ENCODE peak calls at places on chromosomes 6 and 20, in six cellular contexts. N is T-helper 2 cell; W is AG04450; Y is pons; R is activated gamma-delta T cell treated with anti-CD3 and anti-CD28 coated beads, Interleukin-2, amount 50 U/mL, for 16 hours; L is NCI-H345. T is an unnamed sample.

GRCh38 chr20:46680684-46681031 is 8.6 kb downstream of the TP53RK start:
- DNase-seq in L (no peak), W (no peak), Y (no peak), R (no peak), N (no peak), T (no peak)

GRCh38 chr6:3616565-3617176 is 134.8 kb downstream of the PXDC1 start:
- DNase-seq in L (no peak), N (no peak), Y (no peak), R (no peak), W (no peak), T (no peak)

GRCh38 chr6:147699637-147700036 is 191.1 kb downstream of the SAMD5 start:
- DNase-seq in W (peak; percentile 33), L (no peak), R (no peak), N (no peak), Y (no peak), T (peak; percentile 53)

GRCh38 chr6:3789018-3789895 is 37.7 kb upstream of the PXDC1 start:
- DNase-seq in R (no peak), N (no peak), Y (no peak), L (no peak), W (peak; percentile 48), T (no peak)

GRCh38 chr6:98836962-98837944 is 2.9 kb downstream of the POU3F2 start:
- DNase-seq in R (no peak), N (no peak), L (no peak), Y (peak; percentile 56), W (no peak), T (no peak)

GRCh38 chr6:140535511-140535910 is 1161.1 kb upstream of the CITED2 start:
- DNase-seq in W (no peak), L (no peak), R (no peak), N (no peak), Y (no peak), T (no peak)

GRCh38 chr20:64192406-64192805 is 28.2 kb downstream of the MYT1 start:
- DNase-seq in R (no peak), Y (no peak), W (no peak), N (no peak), L (no peak), T (peak; percentile 8)

GRCh38 chr6:32194825-32195651 is 2.6 kb upstream of the GPSM3 start:
- DNase-seq in Y (peak; percentile 84), W (no peak), L (peak; percentile 46), N (no peak), R (no peak), T (peak; percentile 59)

GRCh38 chr6:122154912-122155516 is 244.4 kb upstream of the HSF2 start:
- DNase-seq in W (no peak), L (no peak), Y (no peak), N (no peak), R (no peak), T (no peak)

GRCh38 chr6:42104807-42105713 is 37.4 kb downstream of the C6orf132 start:
- DNase-seq in Y (no peak), W (no peak), N (no peak), L (no peak), R (no peak), T (no peak)

GRCh38 chr6:135093578-135093977 is 39.0 kb upstream of the HBS1L start:
- DNase-seq in L (no peak), W (no peak), N (no peak), Y (no peak), R (no peak), T (no peak)

GRCh38 chr20:760751-761417 is 7.4 kb downstream of the SLC52A3 start:
- DNase-seq in L (no peak), Y (no peak), W (no peak), N (no peak), R (no peak), T (no peak)

GRCh38 chr6:79373246-79373645 is 138.8 kb upstream of the HMGN3 start:
- DNase-seq in W (no peak), L (peak; percentile 39), R (no peak), Y (no peak), N (no peak), T (no peak)

GRCh38 chr6:106512048-106512957 is 117.0 kb downstream of the RTN4IP1 start:
- DNase-seq in R (peak; percentile 62), W (no peak), L (peak; percentile 29), N (peak; percentile 56), Y (no peak), T (peak; percentile 75)

GRCh38 chr20:44516491-44516890 is 5.4 kb downstream of the SERINC3 start:
- DNase-seq in W (no peak), R (no peak), L (no peak), Y (peak; percentile 18), N (no peak), T (no peak)

GRCh38 chr6:1391692-1392309 is 2.4 kb downstream of the FOXF2 start:
- DNase-seq in W (no peak), R (no peak), Y (no peak), L (no peak), N (no peak), T (no peak)

GRCh38 chr20:2749951-2750342 is 50.5 kb downstream of the CPXM1 start:
- DNase-seq in W (no peak), Y (no peak), N (no peak), L (no peak), R (no peak), T (no peak)

GRCh38 chr20:13546497-13547131 is 92.1 kb downstream of the TASP1 start:
- DNase-seq in R (peak; percentile 36), L (peak; percentile 78), W (peak; percentile 30), Y (peak; percentile 69), N (peak; percentile 46), T (peak; percentile 76)

GRCh38 chr6:32972353-32973143 is 4.2 kb downstream of the BRD2 start:
- DNase-seq in W (no peak), L (no peak), Y (no peak), R (no peak), N (peak; percentile 35), T (no peak)

GRCh38 chr20:32330555-32330897 is 27.6 kb upstream of the ASXL1 start:
- DNase-seq in R (no peak), Y (no peak), N (no peak), L (no peak), W (no peak), T (no peak)

GRCh38 chr20:45940053-45940452 is 5.6 kb downstream of the PCIF1 start:
- DNase-seq in Y (no peak), L (no peak), W (no peak), R (no peak), N (no peak), T (no peak)

GRCh38 chr6:2611092-2611491 is 139.6 kb downstream of the MYLK4 start:
- DNase-seq in N (no peak), Y (no peak), L (no peak), W (no peak), R (no peak), T (no peak)

GRCh38 chr20:41818991-41819390 is 200.8 kb upstream of the CHD6 start:
- DNase-seq in W (no peak), R (no peak), Y (no peak), N (no peak), L (no peak), T (no peak)

GRCh38 chr6:167474171-167474570 is 149.3 kb downstream of the TTLL2 start:
- DNase-seq in N (no peak), W (no peak), R (no peak), L (no peak), Y (no peak), T (no peak)

GRCh38 chr6:13302291-13302690 is 26.0 kb downstream of the TBC1D7 start:
- DNase-seq in L (no peak), W (no peak), Y (peak; percentile 85), R (no peak), N (no peak), T (no peak)

GRCh38 chr6:45724511-45724910 is 291.1 kb downstream of the CLIC5 start:
- DNase-seq in L (no peak), N (no peak), Y (no peak), R (no peak), W (peak; percentile 39), T (no peak)

GRCh38 chr6:73180718-73181619 is 44.3 kb downstream of the KHDC1L start:
- DNase-seq in R (no peak), W (peak; percentile 44), Y (peak; percentile 81), N (no peak), L (peak; percentile 65), T (peak; percentile 72)